ENCODE peak calls at places on chromosomes 4 and X, in ten cellular contexts. D is stimulated activated CD4-positive, alpha-beta T cell treated with anti-CD3 and anti-CD28 coated beads, TNF-alpha, amount 100 ng/mL, for 48 hours; S is SW480; E is stomach; W is kidney epithelial cell; U is HFF-Myc; C is keratinocyte; F is activated T-cell treated with anti-CD3 and anti-CD28 coated beads, Interleukin-2, amount 50 U/mL, for 72 hours; B is Calu3; J is WTC11. M is an unnamed sample.

GRCh38 chr4:77154761-77155499 is 2.1 kb upstream of the CCNG2 start:
- DNase-seq in D (no peak), S (no peak), E (no peak), W (no peak), U (no peak), C (no peak), F (no peak), B (no peak), J (no peak), M (no peak)

GRCh38 chr4:122224348-122224747 is 72.2 kb downstream of the BLTP1 start:
- DNase-seq in D (no peak), S (no peak), E (no peak), W (no peak), U (no peak), C (no peak), F (no peak), B (no peak), J (peak), M (no peak)

GRCh38 chr4:40918330-40918729 is 168.6 kb downstream of the NSUN7 start:
- DNase-seq in D (no peak), S (no peak), E (peak), W (no peak), U (no peak), C (no peak), F (no peak), B (no peak), J (no peak), M (peak)

GRCh38 chrX:68868902-68869800 is 40.3 kb downstream of the EFNB1 start:
- DNase-seq in D (no peak), S (peak), E (peak), W (no peak), U (no peak), C (no peak), F (no peak), B (no peak), J (no peak), M (no peak)

GRCh38 chrX:41338422-41338821 is 4.5 kb downstream of the DDX3X start:
- DNase-seq in D (no peak), S (no peak), E (no peak), W (no peak), U (no peak), C (no peak), F (no peak), B (no peak), J (no peak), M (no peak)

GRCh38 chr4:22573198-22573597 is 57.3 kb upstream of the ADGRA3 start:
- DNase-seq in D (no peak), S (no peak), E (peak), W (no peak), U (no peak), C (no peak), F (no peak), B (no peak), J (no peak), M (peak)

GRCh38 chrX:119189586-119189985 is 46.5 kb upstream of the PGRMC1 start:
- DNase-seq in D (no peak), S (no peak), E (no peak), W (no peak), U (no peak), C (no peak), F (no peak), B (no peak), J (no peak), M (peak)

GRCh38 chr4:15695240-15695699 is 7.6 kb upstream of the BST1 start:
- DNase-seq in D (no peak), S (peak), E (no peak), W (peak), U (peak), C (peak), F (no peak), B (peak), J (peak), M (no peak)

GRCh38 chr4:147981305-147981704 is 249.4 kb downstream of the ARHGAP10 start:
- DNase-seq in D (no peak), S (no peak), E (no peak), W (no peak), U (no peak), C (no peak), F (no peak), B (no peak), J (no peak), M (no peak)

GRCh38 chr4:121758896-121759568 is 5.9 kb downstream of the SMIM43 start:
- DNase-seq in D (no peak), S (no peak), E (no peak), W (no peak), U (no peak), C (no peak), F (no peak), B (no peak), J (no peak), M (no peak)

GRCh38 chrX:27354021-27354420 is 109.1 kb downstream of the PPP4R3C start:
- DNase-seq in D (no peak), S (no peak), E (no peak), W (no peak), U (no peak), C (no peak), F (no peak), B (no peak), J (no peak), M (no peak)

GRCh38 chr4:56313132-56313531 is 74.2 kb downstream of the AASDH start:
- DNase-seq in D (no peak), S (no peak), E (no peak), W (no peak), U (no peak), C (no peak), F (no peak), B (no peak), J (no peak), M (no peak)

GRCh38 chrX:103215768-103216085 is 819 bp downstream of the BEX4 start:
- DNase-seq in D (no peak), S (no peak), E (no peak), W (no peak), U (no peak), C (no peak), F (no peak), B (no peak), J (no peak), M (no peak)

GRCh38 chr4:94352996-94353395 is 10.4 kb upstream of the HPGDS start:
- DNase-seq in D (no peak), S (no peak), E (no peak), W (no peak), U (no peak), C (no peak), F (no peak), B (no peak), J (no peak), M (no peak)

GRCh38 chr4:184268574-184269160 is 51.0 kb upstream of the ENPP6 start:
- DNase-seq in D (no peak), S (no peak), E (no peak), W (no peak), U (no peak), C (no peak), F (no peak), B (no peak), J (no peak), M (no peak)

GRCh38 chr4:177308842-177309524 is 691 bp upstream of the NEIL3 start:
- DNase-seq in D (no peak), S (no peak), E (no peak), W (no peak), U (no peak), C (no peak), F (peak), B (no peak), J (no peak), M (no peak)

GRCh38 chr4:185737489-185738037 is 74.4 kb downstream of the SORBS2 start:
- DNase-seq in D (no peak), S (no peak), E (no peak), W (no peak), U (no peak), C (no peak), F (no peak), B (no peak), J (no peak), M (peak)

GRCh38 chr4:188196134-188196735 is 57.0 kb downstream of the TRIML1 start:
- DNase-seq in D (no peak), S (no peak), E (no peak), W (no peak), U (no peak), C (no peak), F (no peak), B (no peak), J (no peak), M (no peak)

GRCh38 chr4:187172340-187172761 is 448.7 kb upstream of the FAT1 start:
- DNase-seq in D (no peak), S (no peak), E (no peak), W (no peak), U (peak), C (no peak), F (no peak), B (peak), J (no peak), M (no peak)

GRCh38 chrX:38175140-38175539 is 45.5 kb downstream of the SRPX start:
- DNase-seq in D (no peak), S (peak), E (peak), W (no peak), U (no peak), C (peak), F (peak), B (peak), J (peak), M (no peak)

GRCh38 chr4:73650255-73650654 is 30.0 kb upstream of the RASSF6 start:
- DNase-seq in D (no peak), S (no peak), E (no peak), W (no peak), U (no peak), C (no peak), F (no peak), B (no peak), J (no peak), M (no peak)

GRCh38 chr4:77669911-77670590 is 64.4 kb downstream of the CXCL13 start:
- DNase-seq in D (no peak), S (no peak), E (peak), W (no peak), U (no peak), C (no peak), F (no peak), B (no peak), J (no peak), M (no peak)

GRCh38 chrX:132216806-132217202 is 2.4 kb downstream of the RAP2C start:
- DNase-seq in D (no peak), S (peak), E (no peak), W (no peak), U (no peak), C (no peak), F (peak), B (no peak), J (no peak), M (no peak)